ENCODE peak calls at places on chromosomes 12 and 14, in seven cellular contexts. D is renal cortical epithelial cell; P is endothelial cell; R is HT1080; J is stimulated activated CD4-positive, alpha-beta T cell treated with anti-CD3 and anti-CD28 coated beads, Interleukin-1b, Interleukin-23, amount 100 ng/mL, for 1 hour; V is vagina; G is bronchial epithelial cell. L is an unnamed sample.

GRCh38 chr14:37973031-37973908 is 234.4 kb upstream of the SSTR1 start:
- DNase-seq in D (peak), P (no peak), R (no peak), J (no peak), V (no peak), G (no peak), L (no peak)

GRCh38 chr12:26723379-26724308 is 109.3 kb downstream of the ITPR2 start:
- DNase-seq in D (peak), P (no peak), R (no peak), J (no peak), V (no peak), G (peak), L (no peak)

GRCh38 chr12:107145397-107145796 is 52.0 kb upstream of the CRY1 start:
- DNase-seq in D (peak), P (no peak), R (peak), J (no peak), V (no peak), G (peak), L (no peak)

GRCh38 chr14:75885829-75886228 is 96.0 kb downstream of the TGFB3 start:
- DNase-seq in D (peak), P (no peak), R (peak), J (no peak), V (no peak), G (peak), L (no peak)

GRCh38 chr14:103502877-103503276 is 19.8 kb downstream of the CKB start:
- DNase-seq in D (no peak), P (no peak), R (no peak), J (no peak), V (no peak), G (no peak), L (no peak)

GRCh38 chr14:93712838-93713724 is 75.2 kb downstream of the PRIMA1 start:
- DNase-seq in D (peak), P (no peak), R (no peak), J (no peak), V (peak), G (peak), L (no peak)

GRCh38 chr12:7557227-7557626 is 53.6 kb upstream of the CD163 start:
- DNase-seq in D (no peak), P (no peak), R (no peak), J (no peak), V (no peak), G (no peak), L (no peak)

GRCh38 chr12:96015672-96016071 is 19.5 kb upstream of the HAL start:
- DNase-seq in D (peak), P (peak), R (peak), J (no peak), V (no peak), G (peak), L (peak)

GRCh38 chr14:44403194-44403593 is 103.9 kb downstream of the FSCB start:
- DNase-seq in D (no peak), P (no peak), R (no peak), J (no peak), V (no peak), G (no peak), L (no peak)

GRCh38 chr12:49279706-49280159 is 14.9 kb downstream of the TUBA1C start:
- DNase-seq in D (peak), P (no peak), R (no peak), J (no peak), V (no peak), G (peak), L (no peak)

GRCh38 chr14:58752782-58753181 is 115.0 kb downstream of the DACT1 start:
- DNase-seq in D (peak), P (no peak), R (no peak), J (no peak), V (no peak), G (peak), L (no peak)